ENCODE peak calls at places on chromosomes 12 and 14, in five cellular contexts. One of them, this sample, is unnamed.
A peak's percentile ranks its signal among the peaks of the same experiment; 100 is the strongest.

GRCh38 chr14:105050551-105050897 is 14.7 kb downstream of the GPR132 start:
- DNase-seq in CD4-positive, alpha-beta T cell: no peak
- DNase-seq in neural crest cell: no peak
- DNase-seq in progenitor cell of endocrine pancreas: no peak
- DNase-seq in coronary artery: no peak
- DNase-seq in this sample: no peak

GRCh38 chr14:21097616-21098133 is 780 bp downstream of the ZNF219 start:
- DNase-seq in CD4-positive, alpha-beta T cell: no peak
- DNase-seq in progenitor cell of endocrine pancreas: peak; percentile 32
- DNase-seq in neural crest cell: no peak
- DNase-seq in coronary artery: no peak
- DNase-seq in this sample: peak; percentile 52

GRCh38 chr14:75454963-75455546 is 27.2 kb downstream of the JDP2 start:
- DNase-seq in coronary artery: no peak
- DNase-seq in CD4-positive, alpha-beta T cell: no peak
- DNase-seq in neural crest cell: no peak
- DNase-seq in progenitor cell of endocrine pancreas: no peak
- DNase-seq in this sample: no peak

GRCh38 chr12:50556273-50556672 is 51.5 kb downstream of the DIP2B start:
- DNase-seq in progenitor cell of endocrine pancreas: no peak
- DNase-seq in CD4-positive, alpha-beta T cell: no peak
- DNase-seq in neural crest cell: no peak
- DNase-seq in coronary artery: no peak
- DNase-seq in this sample: no peak

GRCh38 chr14:95953111-95953724 is 76.6 kb downstream of the TUNAR start:
- DNase-seq in coronary artery: no peak
- DNase-seq in progenitor cell of endocrine pancreas: peak; percentile 19
- DNase-seq in neural crest cell: peak; percentile 23
- DNase-seq in CD4-positive, alpha-beta T cell: no peak
- DNase-seq in this sample: peak; percentile 44

GRCh38 chr14:101812071-101812470 is 50.6 kb downstream of the PPP2R5C start:
- DNase-seq in progenitor cell of endocrine pancreas: no peak
- DNase-seq in coronary artery: no peak
- DNase-seq in neural crest cell: no peak
- DNase-seq in CD4-positive, alpha-beta T cell: no peak
- DNase-seq in this sample: no peak

GRCh38 chr12:42020226-42020625 is 124.4 kb downstream of the GXYLT1 start:
- DNase-seq in progenitor cell of endocrine pancreas: no peak
- DNase-seq in coronary artery: no peak
- DNase-seq in neural crest cell: no peak
- DNase-seq in CD4-positive, alpha-beta T cell: no peak
- DNase-seq in this sample: no peak

GRCh38 chr14:58639842-58640484 is 2.2 kb downstream of the DACT1 start:
- DNase-seq in coronary artery: no peak
- DNase-seq in progenitor cell of endocrine pancreas: no peak
- DNase-seq in CD4-positive, alpha-beta T cell: no peak
- DNase-seq in neural crest cell: peak; percentile 34
- DNase-seq in this sample: peak; percentile 52

GRCh38 chr14:105497671-105498429 is 6.8 kb downstream of the TEDC1 start:
- DNase-seq in neural crest cell: no peak
- DNase-seq in coronary artery: peak; percentile 70
- DNase-seq in CD4-positive, alpha-beta T cell: no peak
- DNase-seq in progenitor cell of endocrine pancreas: no peak
- DNase-seq in this sample: no peak

GRCh38 chr12:80045594-80045993 is 53.7 kb upstream of the OTOGL start:
- DNase-seq in CD4-positive, alpha-beta T cell: no peak
- DNase-seq in coronary artery: no peak
- DNase-seq in neural crest cell: no peak
- DNase-seq in progenitor cell of endocrine pancreas: no peak
- DNase-seq in this sample: no peak

GRCh38 chr14:101078892-101079221 is 175.3 kb upstream of the RTL1 start:
- DNase-seq in coronary artery: no peak
- DNase-seq in progenitor cell of endocrine pancreas: no peak
- DNase-seq in CD4-positive, alpha-beta T cell: no peak
- DNase-seq in neural crest cell: no peak
- DNase-seq in this sample: no peak

GRCh38 chr12:118055144-118055557 is 5.8 kb downstream of the WSB2 start:
- DNase-seq in neural crest cell: peak; percentile 43
- DNase-seq in CD4-positive, alpha-beta T cell: peak; percentile 65
- DNase-seq in coronary artery: no peak
- DNase-seq in progenitor cell of endocrine pancreas: no peak
- DNase-seq in this sample: peak; percentile 43

GRCh38 chr12:80422549-80422948 is 21.5 kb upstream of the PTPRQ start:
- DNase-seq in progenitor cell of endocrine pancreas: no peak
- DNase-seq in neural crest cell: no peak
- DNase-seq in CD4-positive, alpha-beta T cell: no peak
- DNase-seq in coronary artery: no peak
- DNase-seq in this sample: no peak

GRCh38 chr12:55736780-55737580 is 5.9 kb upstream of the GDF11 start:
- DNase-seq in neural crest cell: peak; percentile 56
- DNase-seq in CD4-positive, alpha-beta T cell: peak; percentile 59
- DNase-seq in coronary artery: no peak
- DNase-seq in progenitor cell of endocrine pancreas: peak; percentile 49
- DNase-seq in this sample: peak; percentile 74

GRCh38 chr12:93311827-93312226 is 65.9 kb upstream of the NUDT4 start:
- DNase-seq in CD4-positive, alpha-beta T cell: no peak
- DNase-seq in coronary artery: no peak
- DNase-seq in progenitor cell of endocrine pancreas: no peak
- DNase-seq in neural crest cell: no peak
- DNase-seq in this sample: no peak

GRCh38 chr12:53299101-53299453 is 418 bp upstream of the MYG1 start:
- DNase-seq in coronary artery: no peak
- DNase-seq in CD4-positive, alpha-beta T cell: no peak
- DNase-seq in neural crest cell: no peak
- DNase-seq in progenitor cell of endocrine pancreas: no peak
- DNase-seq in this sample: no peak

GRCh38 chr14:29717906-29718305 is 209.7 kb downstream of the PRKD1 start:
- DNase-seq in coronary artery: no peak
- DNase-seq in progenitor cell of endocrine pancreas: no peak
- DNase-seq in neural crest cell: no peak
- DNase-seq in CD4-positive, alpha-beta T cell: no peak
- DNase-seq in this sample: no peak

GRCh38 chr12:127300753-127301152 is 966.2 kb upstream of the TMEM132C start:
- DNase-seq in neural crest cell: no peak
- DNase-seq in coronary artery: no peak
- DNase-seq in CD4-positive, alpha-beta T cell: no peak
- DNase-seq in progenitor cell of endocrine pancreas: no peak
- DNase-seq in this sample: no peak

GRCh38 chr12:82527165-82527780 is 159.4 kb upstream of the TMTC2 start:
- DNase-seq in neural crest cell: peak; percentile 48
- DNase-seq in CD4-positive, alpha-beta T cell: no peak
- DNase-seq in coronary artery: no peak
- DNase-seq in progenitor cell of endocrine pancreas: no peak
- DNase-seq in this sample: peak; percentile 45

GRCh38 chr14:21048638-21049037 is 6.5 kb downstream of the RNASE7 start:
- DNase-seq in CD4-positive, alpha-beta T cell: no peak
- DNase-seq in coronary artery: no peak
- DNase-seq in progenitor cell of endocrine pancreas: no peak
- DNase-seq in neural crest cell: no peak
- DNase-seq in this sample: no peak

GRCh38 chr12:42039146-42039545 is 105.5 kb downstream of the GXYLT1 start:
- DNase-seq in neural crest cell: no peak
- DNase-seq in progenitor cell of endocrine pancreas: no peak
- DNase-seq in CD4-positive, alpha-beta T cell: no peak
- DNase-seq in coronary artery: no peak
- DNase-seq in this sample: no peak

GRCh38 chr12:122896662-122897061 is 738 bp upstream of the VPS37B start:
- DNase-seq in CD4-positive, alpha-beta T cell: no peak
- DNase-seq in neural crest cell: no peak
- DNase-seq in progenitor cell of endocrine pancreas: no peak
- DNase-seq in coronary artery: no peak
- DNase-seq in this sample: no peak
- TF ChIP-seq CTCF in CD4-positive, alpha-beta T cell: no peak
- TF ChIP-seq CTCF in neural crest cell: no peak
- TF ChIP-seq CTCF in progenitor cell of endocrine pancreas: no peak
- TF ChIP-seq CTCF in coronary artery: no peak
- TF ChIP-seq CTCF in this sample: no peak

GRCh38 chr14:88559852-88560251 is 3.0 kb upstream of the ZC3H14 start:
- DNase-seq in CD4-positive, alpha-beta T cell: no peak
- DNase-seq in coronary artery: no peak
- DNase-seq in neural crest cell: no peak
- DNase-seq in progenitor cell of endocrine pancreas: no peak
- DNase-seq in this sample: no peak
- TF ChIP-seq CTCF in CD4-positive, alpha-beta T cell: no peak
- TF ChIP-seq CTCF in coronary artery: no peak
- TF ChIP-seq CTCF in neural crest cell: no peak
- TF ChIP-seq CTCF in progenitor cell of endocrine pancreas: no peak
- TF ChIP-seq CTCF in this sample: no peak

GRCh38 chr14:53478174-53478573 is 325.1 kb upstream of the DDHD1 start:
- DNase-seq in CD4-positive, alpha-beta T cell: no peak
- DNase-seq in progenitor cell of endocrine pancreas: no peak
- DNase-seq in coronary artery: no peak
- DNase-seq in neural crest cell: no peak
- DNase-seq in this sample: no peak
- TF ChIP-seq CTCF in CD4-positive, alpha-beta T cell: no peak
- TF ChIP-seq CTCF in progenitor cell of endocrine pancreas: no peak
- TF ChIP-seq CTCF in coronary artery: no peak
- TF ChIP-seq CTCF in neural crest cell: no peak
- TF ChIP-seq CTCF in this sample: no peak

DNA sequence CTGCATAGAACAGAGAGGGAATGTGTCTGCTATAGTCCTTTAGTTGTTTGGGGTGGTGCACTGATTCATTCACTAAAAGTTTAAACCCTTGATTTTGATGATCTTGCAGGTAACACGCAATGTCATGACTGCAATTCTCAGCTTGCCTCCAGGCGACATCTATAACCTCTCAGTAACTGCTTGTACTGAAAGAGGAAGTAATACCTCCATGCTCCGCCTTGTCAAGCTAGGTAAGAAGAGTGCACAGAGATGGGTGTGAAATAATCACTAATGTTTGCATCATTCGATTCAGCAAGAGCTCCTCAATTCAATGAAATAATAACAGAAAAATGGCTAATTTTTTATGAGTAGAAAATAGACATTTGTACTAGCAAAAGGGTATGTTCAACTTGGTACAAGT is 203.7 kb downstream of the PTPRO start:
- DNase-seq in neural crest cell: no peak
- DNase-seq in progenitor cell of endocrine pancreas: no peak
- DNase-seq in coronary artery: no peak
- DNase-seq in CD4-positive, alpha-beta T cell: no peak
- DNase-seq in this sample: no peak
- TF ChIP-seq CTCF in neural crest cell: no peak
- TF ChIP-seq CTCF in progenitor cell of endocrine pancreas: no peak
- TF ChIP-seq CTCF in coronary artery: no peak
- TF ChIP-seq CTCF in CD4-positive, alpha-beta T cell: no peak
- TF ChIP-seq CTCF in this sample: no peak

GRCh38 chr12:74264692-74265091 is 272.9 kb upstream of the ATXN7L3B start:
- DNase-seq in progenitor cell of endocrine pancreas: no peak
- DNase-seq in coronary artery: no peak
- DNase-seq in neural crest cell: no peak
- DNase-seq in CD4-positive, alpha-beta T cell: no peak
- DNase-seq in this sample: no peak

GRCh38 chr12:74254784-74255183 is 282.9 kb upstream of the ATXN7L3B start:
- DNase-seq in CD4-positive, alpha-beta T cell: no peak
- DNase-seq in neural crest cell: no peak
- DNase-seq in coronary artery: no peak
- DNase-seq in progenitor cell of endocrine pancreas: no peak
- DNase-seq in this sample: no peak

DNA sequence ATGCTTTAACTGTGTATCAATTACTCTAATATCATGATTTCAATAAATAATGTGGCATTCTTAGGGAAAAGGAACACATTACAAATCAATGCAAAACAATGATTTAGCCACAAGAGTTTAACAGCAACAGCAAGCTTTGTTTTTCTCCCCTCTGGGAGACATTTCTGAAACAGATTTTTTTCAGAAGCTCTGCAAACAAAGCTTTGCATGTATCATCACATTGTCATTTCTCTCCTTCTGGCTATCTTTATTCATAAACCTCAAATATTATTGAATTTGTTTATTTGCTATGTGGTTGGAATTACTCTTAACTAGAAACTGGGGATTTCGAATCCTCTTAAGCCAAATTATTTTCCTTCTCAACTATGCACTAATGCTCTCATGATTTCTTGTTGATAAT is 278.4 kb upstream of the ATXN7L3B start:
- DNase-seq in coronary artery: no peak
- DNase-seq in CD4-positive, alpha-beta T cell: no peak
- DNase-seq in neural crest cell: no peak
- DNase-seq in progenitor cell of endocrine pancreas: no peak
- DNase-seq in this sample: no peak
- TF ChIP-seq CTCF in coronary artery: no peak
- TF ChIP-seq CTCF in CD4-positive, alpha-beta T cell: no peak
- TF ChIP-seq CTCF in neural crest cell: no peak
- TF ChIP-seq CTCF in progenitor cell of endocrine pancreas: no peak
- TF ChIP-seq CTCF in this sample: no peak

GRCh38 chr12:64877363-64878004 is 53.0 kb downstream of the TBC1D30 start:
- DNase-seq in CD4-positive, alpha-beta T cell: no peak
- DNase-seq in neural crest cell: no peak
- DNase-seq in progenitor cell of endocrine pancreas: no peak
- DNase-seq in coronary artery: no peak
- DNase-seq in this sample: no peak

GRCh38 chr12:64876388-64877071 is 52.1 kb downstream of the TBC1D30 start:
- DNase-seq in CD4-positive, alpha-beta T cell: no peak
- DNase-seq in coronary artery: no peak
- DNase-seq in progenitor cell of endocrine pancreas: no peak
- DNase-seq in neural crest cell: no peak
- DNase-seq in this sample: no peak

DNA sequence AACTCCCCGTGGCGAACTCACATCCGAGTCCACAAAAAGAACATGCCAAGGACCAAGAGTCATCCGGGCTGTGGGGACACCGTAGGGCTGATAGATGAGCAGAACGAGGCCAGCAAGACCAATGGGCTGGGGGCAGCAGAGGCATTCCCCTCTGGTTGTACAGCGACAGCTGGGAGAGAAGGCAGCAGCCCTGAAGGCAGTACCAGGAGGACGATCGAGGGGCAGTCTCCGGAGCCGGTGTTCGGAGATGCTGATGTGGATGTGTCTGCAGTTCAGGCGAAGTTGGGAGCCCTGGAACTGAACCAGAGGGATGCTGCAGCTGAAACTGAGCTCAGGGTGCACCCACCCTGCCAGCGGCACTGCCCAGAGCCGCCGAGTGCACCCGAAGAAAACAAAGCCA is 50.7 kb downstream of the TBC1D30 start:
- DNase-seq in CD4-positive, alpha-beta T cell: no peak
- DNase-seq in coronary artery: no peak
- DNase-seq in progenitor cell of endocrine pancreas: no peak
- DNase-seq in neural crest cell: no peak
- DNase-seq in this sample: no peak
- TF ChIP-seq CTCF in CD4-positive, alpha-beta T cell: no peak
- TF ChIP-seq CTCF in coronary artery: no peak
- TF ChIP-seq CTCF in progenitor cell of endocrine pancreas: no peak
- TF ChIP-seq CTCF in neural crest cell: no peak
- TF ChIP-seq CTCF in this sample: no peak

GRCh38 chr14:63843796-63844195 is 9.0 kb upstream of the SYNE2 start:
- DNase-seq in coronary artery: no peak
- DNase-seq in CD4-positive, alpha-beta T cell: no peak
- DNase-seq in neural crest cell: no peak
- DNase-seq in progenitor cell of endocrine pancreas: no peak
- DNase-seq in this sample: no peak

DNA sequence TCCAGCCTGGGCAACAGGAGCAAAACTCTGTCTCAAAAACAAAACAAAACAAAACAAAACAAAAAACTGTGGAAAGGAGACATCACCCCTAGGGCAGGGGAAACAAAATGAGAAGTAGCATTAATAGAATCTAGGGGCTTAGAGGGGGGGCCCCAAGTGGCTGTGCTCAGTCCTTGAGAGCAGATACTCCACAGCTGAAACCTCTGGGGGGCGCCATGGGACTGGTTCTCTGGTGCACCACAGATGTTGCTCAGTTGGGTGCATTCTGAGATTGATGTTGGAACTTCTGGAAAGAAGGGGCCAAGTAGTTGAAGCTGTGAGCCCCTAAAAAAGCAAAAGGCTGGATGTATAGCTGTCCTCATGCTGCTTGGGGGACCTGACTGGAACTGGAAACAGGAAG is 11.8 kb upstream of the SYNE2 start:
- DNase-seq in neural crest cell: no peak
- DNase-seq in coronary artery: no peak
- DNase-seq in CD4-positive, alpha-beta T cell: peak; percentile 74
- DNase-seq in progenitor cell of endocrine pancreas: no peak
- DNase-seq in this sample: no peak
- TF ChIP-seq CTCF in neural crest cell: no peak
- TF ChIP-seq CTCF in coronary artery: no peak
- TF ChIP-seq CTCF in CD4-positive, alpha-beta T cell: peak; percentile 49
- TF ChIP-seq CTCF in progenitor cell of endocrine pancreas: no peak
- TF ChIP-seq CTCF in this sample: no peak

This sample was measured in nephron progenitor cell.